ENCODE peak calls at places on chromosomes 2 and 18, in five cellular contexts. L, J, S, T and D are unnamed samples.

GRCh38 chr18:48615566-48616401 is 77.0 kb downstream of the CTIF start:
- DNase-seq in L (peak; percentile 54), J (no peak), S (peak; percentile 62), T (no peak), D (no peak)

GRCh38 chr2:212974692-212975091 is 176.7 kb downstream of the IKZF2 start:
- DNase-seq in L (no peak), J (no peak), S (no peak), T (peak; percentile 87), D (no peak)

GRCh38 chr2:190683802-190684201 is 34.9 kb downstream of the NAB1 start:
- DNase-seq in L (no peak), J (no peak), S (no peak), T (no peak), D (no peak)

GRCh38 chr2:149716687-149717086 is 129.1 kb upstream of the MMADHC start:
- DNase-seq in L (no peak), J (no peak), S (no peak), T (no peak), D (no peak)

GRCh38 chr2:68971591-68972231 is 2.7 kb upstream of the GKN1 start:
- DNase-seq in L (no peak), J (no peak), S (no peak), T (peak; percentile 95), D (no peak)

GRCh38 chr2:205245652-205246051 is 436.6 kb upstream of the NRP2 start:
- DNase-seq in L (no peak), J (no peak), S (no peak), T (peak; percentile 81), D (peak; percentile 7)

GRCh38 chr2:10404324-10405143 is 43.6 kb downstream of the ODC1 start:
- DNase-seq in L (no peak), J (peak; percentile 53), S (no peak), T (peak; percentile 66), D (no peak)

GRCh38 chr2:186229265-186229664 is 256.8 kb upstream of the ZC3H15 start:
- DNase-seq in L (no peak), J (no peak), S (no peak), T (no peak), D (no peak)

GRCh38 chr2:157838442-157839161 is 37.5 kb downstream of the ACVR1 start:
- DNase-seq in L (no peak), J (peak; percentile 50), S (peak; percentile 69), T (peak; percentile 80), D (peak; percentile 76)

GRCh38 chr2:23843051-23843976 is 83.6 kb downstream of the ATAD2B start:
- DNase-seq in L (no peak), J (no peak), S (no peak), T (peak; percentile 6), D (no peak)

GRCh38 chr18:37276111-37276510 is 289.5 kb downstream of the CELF4 start:
- DNase-seq in L (no peak), J (no peak), S (no peak), T (no peak), D (no peak)

GRCh38 chr2:20523053-20523452 is 76.2 kb downstream of the RHOB start:
- DNase-seq in L (no peak), J (no peak), S (no peak), T (no peak), D (no peak)

GRCh38 chr18:55353806-55354205 is 234.2 kb downstream of the TCF4 start:
- DNase-seq in L (no peak), J (no peak), S (no peak), T (peak; percentile 24), D (peak; percentile 74)

GRCh38 chr18:55349685-55350084 is 238.3 kb downstream of the TCF4 start:
- DNase-seq in L (no peak), J (no peak), S (no peak), T (no peak), D (no peak)

GRCh38 chr18:55351980-55352714 is 235.8 kb downstream of the TCF4 start:
- DNase-seq in L (no peak), J (no peak), S (no peak), T (no peak), D (peak; percentile 87)

GRCh38 chr18:55353391-55353790 is 234.6 kb downstream of the TCF4 start:
- DNase-seq in L (no peak), J (no peak), S (no peak), T (no peak), D (no peak)

GRCh38 chr18:55351220-55351619 is 236.8 kb downstream of the TCF4 start:
- DNase-seq in L (no peak), J (no peak), S (no peak), T (peak; percentile 41), D (no peak)
- H3K27ac ChIP-seq in L (no peak overlapping the region), J (no peak overlapping the region), S (no peak overlapping the region), T (no peak overlapping the region), D (peak overlapping the region; percentile 72)

GRCh38 chr2:178829299-178829698 is 22.1 kb upstream of the TTN start:
- DNase-seq in L (no peak), J (no peak), S (no peak), T (peak; percentile 10), D (peak; percentile 22)
- H3K4me1 ChIP-seq in L (peaks cover 4% of the 10 kb centered on the region), J (peaks cover 42% of the 10 kb centered on the region), S (no peaks in the 10 kb centered on the region), T (peaks cover 6% of the 10 kb centered on the region), D (no peaks in the 10 kb centered on the region)

GRCh38 chr2:111706481-111707001 is 177.5 kb downstream of the ANAPC1 start:
- DNase-seq in L (no peak), J (no peak), S (no peak), T (no peak), D (no peak)

GRCh38 chr2:111704246-111704645 is 179.7 kb downstream of the ANAPC1 start:
- DNase-seq in L (no peak), J (no peak), S (no peak), T (peak; percentile 89), D (no peak)

GRCh38 chr2:111703759-111704158 is 180.2 kb downstream of the ANAPC1 start:
- DNase-seq in L (no peak), J (peak; percentile 52), S (no peak), T (no peak), D (no peak)

GRCh38 chr2:111705711-111706323 is 178.2 kb downstream of the ANAPC1 start:
- DNase-seq in L (no peak), J (peak; percentile 53), S (peak; percentile 60), T (peak; percentile 75), D (peak; percentile 46)

DNA sequence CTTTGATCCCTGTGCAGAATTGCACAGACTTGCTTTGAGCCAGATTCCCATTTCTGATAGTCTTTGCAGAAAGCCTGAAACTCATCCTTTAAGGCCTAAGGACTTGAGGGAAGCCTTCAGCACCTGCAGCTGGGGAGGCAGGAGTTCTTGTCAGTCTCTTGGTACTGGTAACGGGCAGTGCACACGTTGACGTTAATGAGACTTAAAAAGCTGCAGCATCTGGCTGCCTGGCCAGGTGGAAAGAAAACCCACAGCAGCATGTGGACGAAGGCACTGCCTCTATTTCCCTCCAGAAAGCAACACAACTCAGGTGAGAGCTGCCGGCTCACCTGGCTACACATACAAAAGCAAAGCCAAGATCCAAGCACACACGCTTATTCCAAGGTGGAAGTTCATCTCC is 178.8 kb downstream of the ANAPC1 start:
- DNase-seq in L (no peak), J (no peak), S (peak; percentile 55), T (no peak), D (no peak)
- H3K27ac ChIP-seq in L (peak overlapping the region; percentile 6), J (peak overlapping the region; percentile 69), S (peak overlapping the region; percentile 21), T (no peak overlapping the region), D (no peak overlapping the region)

GRCh38 chr2:138504546-138505239 is 3.1 kb downstream of the SPOPL start:
- DNase-seq in L (no peak), J (no peak), S (no peak), T (peak; percentile 9), D (no peak)
- H3K4me1 ChIP-seq in L (peaks cover 43% of the 10 kb centered on the region), J (peaks cover 39% of the 10 kb centered on the region), S (peaks cover 13% of the 10 kb centered on the region), T (peaks cover 21% of the 10 kb centered on the region), D (peaks cover 13% of the 10 kb centered on the region)

GRCh38 chr2:183935005-183935404 is 663.3 kb upstream of the ZNF804A start:
- DNase-seq in L (no peak), J (no peak), S (no peak), T (no peak), D (no peak)

GRCh38 chr2:183937220-183937619 is 661.1 kb upstream of the ZNF804A start:
- DNase-seq in L (no peak), J (no peak), S (no peak), T (no peak), D (no peak)
- H3K27ac ChIP-seq in L (no peak overlapping the region), J (no peak overlapping the region), S (no peak overlapping the region), T (no peak overlapping the region), D (no peak overlapping the region)

GRCh38 chr18:8620845-8621244 is 11.6 kb downstream of the RAB12 start:
- DNase-seq in L (no peak), J (no peak), S (no peak), T (no peak), D (no peak)
- H3K4me1 ChIP-seq in L (peaks cover 36% of the 10 kb centered on the region), J (peaks cover 60% of the 10 kb centered on the region), S (peaks cover 11% of the 10 kb centered on the region), T (peaks cover 15% of the 10 kb centered on the region), D (peaks cover 5% of the 10 kb centered on the region)

GRCh38 chr2:39411186-39411944 is 25.7 kb downstream of the MAP4K3 start:
- DNase-seq in L (no peak), J (no peak), S (no peak), T (peak; percentile 93), D (peak; percentile 15)
- H3K27ac ChIP-seq in L (no peak overlapping the region), J (peak overlapping the region; percentile 69), S (peak overlapping the region; percentile 12), T (peak overlapping the region; percentile 89), D (no peak overlapping the region)